ENCODE peak calls at places on chromosomes 12 and 14, in six cellular contexts. K is fibroblast of pulmonary artery, W is breast epithelium, F is HL-60, Q is OCI-LY7, I is foreskin fibroblast. T is an unnamed sample.

GRCh38 chr12:50314629-50315312 is 31.5 kb upstream of the LIMA1 start:
- DNase-seq in K (peak), Q (peak), F (no peak), I (peak), W (no peak), T (peak)

GRCh38 chr12:52059582-52060497 is 8.6 kb downstream of the NR4A1 start:
- DNase-seq in I (no peak), Q (peak), W (no peak), K (peak), F (no peak), T (no peak)

GRCh38 chr14:21498540-21499526 is 12.3 kb downstream of the METTL3 start:
- DNase-seq in Q (peak), F (peak), I (peak), K (peak), W (no peak), T (peak)

GRCh38 chr14:104433401-104434213 is 146.0 kb upstream of the C14orf180 start:
- DNase-seq in I (no peak), K (no peak), W (peak), F (no peak), Q (no peak), T (no peak)

GRCh38 chr12:19485240-19485639 is 45.9 kb downstream of the AEBP2 start:
- DNase-seq in K (no peak), I (no peak), Q (no peak), W (no peak), F (no peak), T (no peak)

GRCh38 chr14:32345311-32345771 is 16.2 kb downstream of the AKAP6 start:
- DNase-seq in W (no peak), F (no peak), K (peak), Q (no peak), I (peak), T (no peak)

GRCh38 chr14:93619176-93619793 is 169.0 kb downstream of the PRIMA1 start:
- DNase-seq in F (peak), I (peak), Q (peak), K (peak), W (no peak), T (peak)

GRCh38 chr14:94269156-94269555 is 23.9 kb downstream of the SERPINA10 start:
- DNase-seq in Q (no peak), I (no peak), F (no peak), K (no peak), W (no peak), T (no peak)

GRCh38 chr12:8697476-8698131 is at the start of gene RIMKLB:
- DNase-seq in W (peak), I (peak), K (peak), Q (peak), F (peak), T (no peak)

GRCh38 chr12:72792889-72793288 is 520.7 kb downstream of the TRHDE start:
- DNase-seq in K (no peak), W (no peak), I (no peak), Q (no peak), F (no peak), T (no peak)

GRCh38 chr14:51873221-51873893 is 12.9 kb downstream of the GNG2 start:
- DNase-seq in I (peak), W (no peak), Q (peak), K (peak), F (peak), T (peak)

GRCh38 chr12:28583771-28584261 is 393.6 kb downstream of the CCDC91 start:
- DNase-seq in W (no peak), K (peak), I (peak), Q (no peak), F (peak), T (peak)

GRCh38 chr14:75147423-75148071 is 20.7 kb upstream of the NEK9 start:
- DNase-seq in F (peak), K (peak), W (peak), Q (no peak), I (peak), T (peak)

GRCh38 chr12:47767197-47767724 is 5.8 kb upstream of the SLC48A1 start:
- DNase-seq in W (no peak), I (peak), K (peak), Q (peak), F (peak), T (no peak)

GRCh38 chr14:94581127-94581999 is at the start of gene SERPINA5:
- DNase-seq in I (peak), Q (no peak), W (peak), F (no peak), K (peak), T (no peak)

GRCh38 chr12:124636138-124636968 is 68.9 kb upstream of the NCOR2 start:
- DNase-seq in K (peak), F (peak), Q (no peak), W (no peak), I (peak), T (no peak)
- H3K4me3 ChIP-seq in K (no peak), F (no peak), Q (no peak), W (no peak), I (no peak), T (no peak)

DNA sequence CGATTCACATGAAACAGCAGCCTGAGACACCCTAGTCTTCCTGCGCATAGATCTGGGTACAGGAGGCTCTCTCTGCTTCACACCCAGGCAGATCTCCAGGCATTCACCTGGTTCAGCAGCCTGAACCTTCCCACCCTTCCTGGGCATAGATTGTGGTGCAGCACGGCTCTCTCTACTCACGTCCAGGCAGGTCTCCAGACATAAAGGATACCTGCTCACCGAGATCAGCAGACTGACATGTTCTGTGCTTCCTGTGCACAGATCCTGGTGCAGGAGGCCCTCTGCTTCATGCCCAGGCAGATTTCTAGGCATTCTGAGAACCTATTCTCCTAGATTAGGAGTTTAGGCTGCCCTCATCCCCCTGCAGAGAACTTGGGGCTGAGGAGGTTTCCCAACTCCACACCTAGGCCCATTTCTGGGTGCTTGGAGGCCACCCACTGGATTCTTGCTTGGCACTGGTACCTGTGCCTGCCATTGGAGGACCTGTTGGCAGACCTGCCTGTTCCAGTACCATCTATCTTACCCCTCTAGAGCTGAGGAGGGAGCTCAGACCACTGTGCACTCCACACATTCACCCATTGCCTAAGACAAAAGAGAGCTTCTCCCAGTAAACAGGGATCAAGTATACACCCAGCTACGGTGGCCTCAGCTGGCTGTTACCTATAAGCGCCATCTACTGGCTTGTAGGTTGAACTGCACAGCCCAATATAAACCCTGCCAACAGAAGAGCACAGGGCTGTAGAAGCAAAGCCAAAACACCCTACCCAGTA is 28.0 kb upstream of the GARIN6 start:
- DNase-seq in W (no peak), I (no peak), K (peak), Q (peak), F (peak), T (peak)
- TF ChIP-seq CTCF in W (no peak), I (peak), K (peak), Q (peak), F (peak), T (peak)

DNA sequence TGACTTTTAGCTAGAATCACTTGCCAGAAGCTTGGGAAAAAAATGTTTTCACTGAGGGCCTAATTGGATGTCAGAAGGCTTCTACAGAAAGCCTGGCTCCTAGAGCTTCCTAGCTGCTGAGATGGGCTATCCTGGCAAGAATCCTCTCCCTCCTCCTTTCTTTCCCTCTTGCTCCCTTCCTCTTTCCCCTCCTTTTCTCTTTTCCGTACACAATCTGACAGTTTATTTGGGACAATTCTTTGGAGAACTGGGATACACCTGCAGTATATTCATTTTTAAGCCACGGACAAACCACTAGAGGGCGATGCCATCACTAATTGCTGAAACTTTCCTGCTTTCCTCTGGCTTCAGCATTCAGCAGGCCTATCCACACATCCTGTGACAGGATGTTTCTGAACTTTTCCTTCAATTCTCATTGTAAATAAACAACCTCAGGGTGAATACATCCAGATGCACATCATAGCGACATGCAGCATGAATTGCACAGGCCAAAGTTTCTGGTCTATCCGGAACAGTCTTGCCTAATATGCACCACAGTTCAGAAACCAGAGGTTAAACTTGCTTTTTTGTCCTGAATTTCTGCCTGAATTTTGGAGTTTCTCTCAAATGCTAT is 142.9 kb downstream of the PAWR start:
- DNase-seq in W (no peak), K (peak), I (peak), Q (peak), F (no peak), T (peak)
- H3K4me3 ChIP-seq in W (no peak), K (no peak), I (no peak), Q (no peak), F (no peak), T (no peak)

GRCh38 chr14:59565112-59565511 is 11.5 kb downstream of the CCDC175 start:
- DNase-seq in I (no peak), K (no peak), W (no peak), Q (no peak), F (no peak), T (no peak)

GRCh38 chr14:59566725-59567124 is 9.9 kb downstream of the CCDC175 start:
- DNase-seq in Q (no peak), W (no peak), F (no peak), I (no peak), K (no peak), T (no peak)

GRCh38 chr14:59566281-59566680 is 10.3 kb downstream of the CCDC175 start:
- DNase-seq in I (no peak), W (no peak), Q (no peak), K (no peak), F (no peak), T (no peak)

GRCh38 chr14:59564356-59564755 is 12.3 kb downstream of the CCDC175 start:
- DNase-seq in K (no peak), Q (no peak), W (no peak), F (no peak), I (no peak), T (no peak)

GRCh38 chr14:59570122-59570521 is 6.5 kb downstream of the CCDC175 start:
- DNase-seq in Q (no peak), F (peak), K (peak), I (no peak), W (no peak), T (no peak)
- TF ChIP-seq CTCF in Q (peak), F (peak), K (peak), I (no peak), W (no peak), T (peak)

GRCh38 chr12:53890081-53890480 is 48.5 kb upstream of the HOXC13 start:
- DNase-seq in K (no peak), F (no peak), W (no peak), Q (no peak), I (no peak), T (no peak)
- H3K4me3 ChIP-seq in K (no peak), F (no peak), W (no peak), Q (no peak), I (no peak), T (no peak)

GRCh38 chr12:132698336-132698735 is 10.9 kb downstream of the PXMP2 start:
- DNase-seq in Q (no peak), W (no peak), K (no peak), I (no peak), F (no peak), T (no peak)

GRCh38 chr12:132690112-132690511 is 2.7 kb downstream of the PXMP2 start:
- DNase-seq in F (no peak), W (no peak), Q (no peak), K (no peak), I (no peak), T (no peak)

GRCh38 chr12:132700212-132700913 is 10.3 kb upstream of the PGAM5 start:
- DNase-seq in F (no peak), I (peak), Q (no peak), K (peak), W (no peak), T (no peak)

DNA sequence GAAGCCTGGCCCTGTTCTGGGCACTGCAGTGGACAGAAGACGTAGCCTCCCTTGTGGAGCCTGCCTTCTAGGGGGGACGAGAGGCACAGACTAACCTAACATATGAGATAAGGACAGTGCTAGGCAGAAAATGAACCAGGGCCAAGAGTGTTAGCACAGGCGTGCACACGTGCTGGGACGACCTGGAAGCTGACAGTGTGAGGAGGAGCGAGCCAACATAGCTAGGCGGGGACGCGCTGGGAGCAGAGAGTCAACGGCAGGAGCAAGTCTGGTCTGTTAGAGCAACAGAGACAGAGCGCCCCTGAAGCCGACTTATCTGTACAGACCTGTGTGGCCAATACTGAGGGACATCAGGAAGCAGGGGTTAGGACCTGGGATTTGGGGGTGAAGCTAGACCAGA is 8.0 kb downstream of the PXMP2 start:
- DNase-seq in K (no peak), I (no peak), W (no peak), F (no peak), Q (no peak), T (no peak)
- TF ChIP-seq CTCF in K (no peak), I (no peak), W (no peak), F (no peak), Q (no peak), T (no peak)

DNA sequence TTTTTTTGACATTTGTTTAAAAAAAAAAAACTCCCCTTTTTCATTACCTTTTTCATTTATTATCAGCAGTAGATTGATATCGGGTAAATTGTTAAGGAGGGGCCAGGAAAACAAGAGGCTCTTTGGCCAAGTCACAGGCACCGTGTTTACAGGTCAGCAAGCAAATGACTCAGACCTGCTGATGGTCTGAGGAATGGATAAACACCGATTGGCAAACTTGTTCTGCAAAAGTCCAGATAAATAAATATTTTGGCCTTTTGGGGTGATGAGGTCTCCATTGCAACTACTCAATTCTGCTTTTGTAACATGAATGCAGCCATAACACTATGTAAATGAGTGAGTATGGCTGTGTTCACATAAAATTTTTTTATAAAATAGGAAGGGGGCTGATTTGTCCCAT is 94.0 kb downstream of the RPS29 start:
- DNase-seq in W (no peak), F (no peak), Q (no peak), I (no peak), K (no peak), T (no peak)
- H3K4me3 ChIP-seq in W (no peak), F (no peak), Q (no peak), I (no peak), K (no peak), T (no peak)

DNA sequence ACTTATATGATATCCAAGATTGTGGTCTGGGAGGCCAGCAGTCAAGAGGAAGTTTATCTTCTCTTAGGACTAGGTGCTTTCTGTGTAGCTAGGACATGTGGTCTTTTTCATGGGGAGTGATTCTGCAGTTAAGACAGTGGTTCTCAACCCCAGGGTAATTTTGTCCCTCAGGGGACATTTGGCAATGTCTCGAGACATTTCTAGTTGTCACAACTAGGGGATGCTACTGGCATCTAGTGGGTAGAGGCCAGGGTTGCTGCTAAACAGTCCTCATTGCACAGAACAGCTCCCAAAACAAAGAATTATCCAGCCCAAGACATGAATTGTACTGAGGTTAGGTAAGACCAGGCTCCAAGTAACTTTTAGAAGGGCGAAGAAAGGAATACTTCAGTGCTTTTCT is 20.0 kb downstream of the AMDHD1 start:
- DNase-seq in I (peak), F (peak), Q (peak), W (no peak), K (no peak), T (no peak)
- TF ChIP-seq CTCF in I (no peak), F (peak), Q (peak), W (no peak), K (no peak), T (no peak)

GRCh38 chr12:119183942-119184695 is 5.4 kb downstream of the HSPB8 start:
- DNase-seq in F (no peak), I (no peak), W (no peak), Q (no peak), K (no peak), T (no peak)
- H3K4me3 ChIP-seq in F (no peak), I (no peak), W (no peak), Q (no peak), K (no peak), T (no peak)

GRCh38 chr12:92528097-92528496 is 174.7 kb upstream of the PLEKHG7 start:
- DNase-seq in W (no peak), F (no peak), I (no peak), Q (no peak), K (no peak), T (no peak)
- TF ChIP-seq CTCF in W (no peak), F (no peak), I (no peak), Q (no peak), K (no peak), T (no peak)

T was measured in astrocyte of the cerebellum.